ENCODE peak calls at places on chromosomes 7 and 10, in six cellular contexts. One of them, this sample, is unnamed.

GRCh38 chr10:83274088-83274487 is 865.2 kb upstream of the GHITM start:
- DNase-seq in adipocyte: peak; percentile 35
- DNase-seq in thoracic aorta: no peak
- DNase-seq in left ventricle myocardium inferior: no peak
- DNase-seq in small intestine: no peak
- DNase-seq in Peyer's patch: no peak
- DNase-seq in this sample: no peak

GRCh38 chr10:8444630-8445029 is 390.1 kb downstream of the GATA3 start:
- DNase-seq in Peyer's patch: peak; percentile 50
- DNase-seq in thoracic aorta: no peak
- DNase-seq in small intestine: no peak
- DNase-seq in adipocyte: no peak
- DNase-seq in left ventricle myocardium inferior: no peak
- DNase-seq in this sample: peak; percentile 7

GRCh38 chr7:100894860-100895700 is 608 bp downstream of the ACHE start:
- DNase-seq in Peyer's patch: peak; percentile 78
- DNase-seq in small intestine: peak; percentile 31
- DNase-seq in left ventricle myocardium inferior: peak; percentile 29
- DNase-seq in adipocyte: peak; percentile 78
- DNase-seq in thoracic aorta: no peak
- DNase-seq in this sample: no peak

GRCh38 chr7:33107136-33108066 is 1.8 kb downstream of the RP9 start:
- DNase-seq in adipocyte: peak; percentile 70
- DNase-seq in left ventricle myocardium inferior: no peak
- DNase-seq in thoracic aorta: no peak
- DNase-seq in small intestine: peak; percentile 35
- DNase-seq in Peyer's patch: peak; percentile 78
- DNase-seq in this sample: peak; percentile 66

GRCh38 chr10:113007343-113007771 is 57.3 kb downstream of the TCF7L2 start:
- DNase-seq in left ventricle myocardium inferior: no peak
- DNase-seq in Peyer's patch: no peak
- DNase-seq in adipocyte: no peak
- DNase-seq in small intestine: peak; percentile 71
- DNase-seq in thoracic aorta: no peak
- DNase-seq in this sample: no peak

GRCh38 chr10:12067336-12067735 is 1.4 kb upstream of the DHTKD1 start:
- DNase-seq in thoracic aorta: no peak
- DNase-seq in adipocyte: peak; percentile 14
- DNase-seq in left ventricle myocardium inferior: no peak
- DNase-seq in small intestine: no peak
- DNase-seq in Peyer's patch: no peak
- DNase-seq in this sample: peak; percentile 70

GRCh38 chr7:1848013-1848640 is 178.1 kb downstream of the ELFN1 start:
- DNase-seq in left ventricle myocardium inferior: peak; percentile 13
- DNase-seq in adipocyte: no peak
- DNase-seq in small intestine: no peak
- DNase-seq in thoracic aorta: no peak
- DNase-seq in Peyer's patch: no peak
- DNase-seq in this sample: no peak

GRCh38 chr7:92815412-92815811 is 21.0 kb downstream of the CDK6 start:
- DNase-seq in thoracic aorta: no peak
- DNase-seq in Peyer's patch: no peak
- DNase-seq in left ventricle myocardium inferior: no peak
- DNase-seq in small intestine: no peak
- DNase-seq in adipocyte: no peak
- DNase-seq in this sample: no peak

GRCh38 chr7:151682831-151683614 is 163.3 kb upstream of the RHEB start:
- DNase-seq in left ventricle myocardium inferior: no peak
- DNase-seq in adipocyte: no peak
- DNase-seq in small intestine: no peak
- DNase-seq in thoracic aorta: no peak
- DNase-seq in Peyer's patch: no peak
- DNase-seq in this sample: no peak

GRCh38 chr7:91264083-91264923 is at the start of gene FZD1:
- DNase-seq in left ventricle myocardium inferior: peak; percentile 96
- DNase-seq in thoracic aorta: peak; percentile 85
- DNase-seq in Peyer's patch: peak; percentile 95
- DNase-seq in adipocyte: peak; percentile 100
- DNase-seq in small intestine: peak; percentile 98
- DNase-seq in this sample: peak; percentile 98

GRCh38 chr10:12868229-12868628 is 133.3 kb downstream of the CCDC3 start:
- DNase-seq in adipocyte: no peak
- DNase-seq in Peyer's patch: no peak
- DNase-seq in thoracic aorta: no peak
- DNase-seq in left ventricle myocardium inferior: no peak
- DNase-seq in small intestine: no peak
- DNase-seq in this sample: no peak

GRCh38 chr10:30775779-30776591 is 146.4 kb upstream of the LYZL2 start:
- DNase-seq in adipocyte: peak; percentile 90
- DNase-seq in small intestine: no peak
- DNase-seq in thoracic aorta: no peak
- DNase-seq in left ventricle myocardium inferior: peak; percentile 44
- DNase-seq in Peyer's patch: no peak
- DNase-seq in this sample: peak; percentile 93

GRCh38 chr7:28239823-28240204 is 59.2 kb upstream of the JAZF1 start:
- DNase-seq in small intestine: no peak
- DNase-seq in Peyer's patch: no peak
- DNase-seq in left ventricle myocardium inferior: no peak
- DNase-seq in adipocyte: no peak
- DNase-seq in thoracic aorta: no peak
- DNase-seq in this sample: no peak

GRCh38 chr7:6375346-6376101 is 72.2 kb downstream of the DAGLB start:
- DNase-seq in small intestine: peak; percentile 48
- DNase-seq in adipocyte: peak; percentile 66
- DNase-seq in thoracic aorta: no peak
- DNase-seq in Peyer's patch: peak; percentile 54
- DNase-seq in left ventricle myocardium inferior: no peak
- DNase-seq in this sample: peak; percentile 57

GRCh38 chr10:119023553-119023868 is 6.0 kb upstream of the NANOS1 start:
- DNase-seq in adipocyte: no peak
- DNase-seq in small intestine: no peak
- DNase-seq in left ventricle myocardium inferior: no peak
- DNase-seq in Peyer's patch: no peak
- DNase-seq in thoracic aorta: no peak
- DNase-seq in this sample: no peak

GRCh38 chr7:113026941-113027340 is 59.7 kb downstream of the GPR85 start:
- DNase-seq in small intestine: no peak
- DNase-seq in adipocyte: peak; percentile 64
- DNase-seq in left ventricle myocardium inferior: no peak
- DNase-seq in thoracic aorta: no peak
- DNase-seq in Peyer's patch: no peak
- DNase-seq in this sample: peak; percentile 18

GRCh38 chr10:108797573-108797972 is 1125.7 kb downstream of the XPNPEP1 start:
- DNase-seq in Peyer's patch: no peak
- DNase-seq in thoracic aorta: no peak
- DNase-seq in small intestine: no peak
- DNase-seq in left ventricle myocardium inferior: no peak
- DNase-seq in adipocyte: no peak
- DNase-seq in this sample: no peak

GRCh38 chr10:8042864-8043568 is 11.5 kb upstream of the GATA3 start:
- DNase-seq in adipocyte: no peak
- DNase-seq in thoracic aorta: no peak
- DNase-seq in small intestine: no peak
- DNase-seq in left ventricle myocardium inferior: no peak
- DNase-seq in Peyer's patch: no peak
- DNase-seq in this sample: no peak

DNA sequence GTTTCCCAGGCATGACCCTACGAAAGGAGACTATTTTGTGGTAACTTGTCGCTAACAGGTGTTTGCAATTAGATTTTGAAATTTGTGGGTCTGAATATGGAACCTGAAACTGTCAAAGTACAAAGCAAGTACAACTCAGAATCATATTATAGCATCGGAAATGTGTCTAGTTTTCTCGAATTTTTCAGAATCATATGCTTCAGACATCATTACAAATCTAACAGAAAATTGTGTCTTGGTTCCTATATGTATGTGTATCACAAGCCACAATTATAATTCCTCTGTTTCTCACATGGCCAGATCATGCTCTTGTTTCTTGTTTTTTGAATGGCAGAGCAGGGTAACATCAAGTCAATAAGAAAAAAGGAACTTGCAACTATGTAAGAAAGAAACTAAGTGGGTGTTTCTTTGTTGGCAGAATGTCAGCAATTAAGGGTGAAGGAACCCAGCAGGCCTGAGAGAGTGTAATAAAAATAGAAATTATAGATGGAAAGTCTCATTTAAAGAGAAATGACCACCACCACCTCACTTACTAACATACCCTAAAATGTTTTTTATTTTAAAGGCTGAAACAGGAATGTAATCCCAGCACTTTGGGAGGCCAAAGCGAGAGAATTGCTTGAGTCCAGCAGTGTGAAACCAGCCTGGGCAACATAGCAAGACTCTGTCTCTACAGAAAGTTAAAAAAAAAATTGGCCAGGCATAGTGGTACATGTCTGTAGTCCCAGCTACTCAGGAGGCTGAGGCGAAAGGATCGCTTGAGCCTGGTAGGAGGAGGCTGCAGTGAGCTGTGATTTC is 51.3 kb downstream of the PRTFDC1 start:
- DNase-seq in thoracic aorta: no peak
- DNase-seq in Peyer's patch: no peak
- DNase-seq in small intestine: no peak
- DNase-seq in left ventricle myocardium inferior: no peak
- DNase-seq in adipocyte: peak; percentile 34
- DNase-seq in this sample: peak; percentile 59
- H3K4me3 ChIP-seq in thoracic aorta: no peak overlapping the region
- H3K4me3 ChIP-seq in Peyer's patch: no peak overlapping the region
- H3K4me3 ChIP-seq in small intestine: no peak overlapping the region
- H3K4me3 ChIP-seq in left ventricle myocardium inferior: no peak overlapping the region
- H3K4me3 ChIP-seq in adipocyte: peak overlapping the region; percentile 46
- H3K4me3 ChIP-seq in this sample: no peak overlapping the region

DNA sequence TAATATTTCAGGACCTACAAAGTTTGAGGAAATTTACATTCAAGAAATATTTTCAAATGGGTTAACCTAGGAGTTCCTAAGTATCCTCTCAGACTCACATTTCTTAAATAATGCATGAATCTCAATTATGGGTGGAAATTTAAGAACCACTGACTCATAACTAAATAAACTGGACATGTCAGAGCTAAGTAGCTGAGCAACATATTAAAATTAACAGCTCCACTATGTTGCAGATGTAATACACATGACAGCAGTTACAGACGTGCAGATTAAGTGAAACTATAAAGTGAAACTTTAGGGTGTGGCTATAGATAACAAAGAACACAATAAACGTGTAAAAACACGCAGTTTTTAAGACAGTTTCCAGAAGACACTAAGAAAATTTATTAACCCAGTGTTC is 25.5 kb downstream of the DNMBP start:
- DNase-seq in small intestine: peak; percentile 48
- DNase-seq in Peyer's patch: no peak
- DNase-seq in thoracic aorta: no peak
- DNase-seq in left ventricle myocardium inferior: no peak
- DNase-seq in adipocyte: peak; percentile 52
- DNase-seq in this sample: peak; percentile 65
- H3K4me3 ChIP-seq in small intestine: no peak overlapping the region
- H3K4me3 ChIP-seq in Peyer's patch: no peak overlapping the region
- H3K4me3 ChIP-seq in thoracic aorta: no peak overlapping the region
- H3K4me3 ChIP-seq in left ventricle myocardium inferior: peak overlapping the region; percentile 42
- H3K4me3 ChIP-seq in adipocyte: peak overlapping the region; percentile 54
- H3K4me3 ChIP-seq in this sample: peak overlapping the region; percentile 22

GRCh38 chr10:27504007-27504890 is at the start of gene RAB18:
- DNase-seq in left ventricle myocardium inferior: peak; percentile 98
- DNase-seq in adipocyte: peak; percentile 99
- DNase-seq in Peyer's patch: peak; percentile 99
- DNase-seq in small intestine: peak; percentile 99
- DNase-seq in thoracic aorta: peak; percentile 90
- DNase-seq in this sample: peak; percentile 99

GRCh38 chr10:27500886-27501285 is 3.2 kb upstream of the RAB18 start:
- DNase-seq in thoracic aorta: no peak
- DNase-seq in adipocyte: no peak
- DNase-seq in left ventricle myocardium inferior: no peak
- DNase-seq in Peyer's patch: no peak
- DNase-seq in small intestine: no peak
- DNase-seq in this sample: no peak

GRCh38 chr10:27503498-27504006 is 552 bp upstream of the RAB18 start:
- DNase-seq in small intestine: no peak
- DNase-seq in left ventricle myocardium inferior: no peak
- DNase-seq in adipocyte: no peak
- DNase-seq in Peyer's patch: no peak
- DNase-seq in thoracic aorta: no peak
- DNase-seq in this sample: no peak

GRCh38 chr10:27504897-27505457 is 873 bp downstream of the RAB18 start:
- DNase-seq in small intestine: peak; percentile 20
- DNase-seq in thoracic aorta: no peak
- DNase-seq in left ventricle myocardium inferior: no peak
- DNase-seq in Peyer's patch: no peak
- DNase-seq in adipocyte: peak; percentile 60
- DNase-seq in this sample: peak; percentile 39

GRCh38 chr10:27506280-27506679 is 2.2 kb downstream of the RAB18 start:
- DNase-seq in Peyer's patch: no peak
- DNase-seq in thoracic aorta: no peak
- DNase-seq in adipocyte: peak; percentile 24
- DNase-seq in small intestine: no peak
- DNase-seq in left ventricle myocardium inferior: no peak
- DNase-seq in this sample: no peak
- H3K4me3 ChIP-seq in Peyer's patch: no peak overlapping the region
- H3K4me3 ChIP-seq in thoracic aorta: no peak overlapping the region
- H3K4me3 ChIP-seq in adipocyte: peak overlapping the region; percentile 96
- H3K4me3 ChIP-seq in small intestine: no peak overlapping the region
- H3K4me3 ChIP-seq in left ventricle myocardium inferior: peak overlapping the region; percentile 89
- H3K4me3 ChIP-seq in this sample: peak overlapping the region; percentile 13

DNA sequence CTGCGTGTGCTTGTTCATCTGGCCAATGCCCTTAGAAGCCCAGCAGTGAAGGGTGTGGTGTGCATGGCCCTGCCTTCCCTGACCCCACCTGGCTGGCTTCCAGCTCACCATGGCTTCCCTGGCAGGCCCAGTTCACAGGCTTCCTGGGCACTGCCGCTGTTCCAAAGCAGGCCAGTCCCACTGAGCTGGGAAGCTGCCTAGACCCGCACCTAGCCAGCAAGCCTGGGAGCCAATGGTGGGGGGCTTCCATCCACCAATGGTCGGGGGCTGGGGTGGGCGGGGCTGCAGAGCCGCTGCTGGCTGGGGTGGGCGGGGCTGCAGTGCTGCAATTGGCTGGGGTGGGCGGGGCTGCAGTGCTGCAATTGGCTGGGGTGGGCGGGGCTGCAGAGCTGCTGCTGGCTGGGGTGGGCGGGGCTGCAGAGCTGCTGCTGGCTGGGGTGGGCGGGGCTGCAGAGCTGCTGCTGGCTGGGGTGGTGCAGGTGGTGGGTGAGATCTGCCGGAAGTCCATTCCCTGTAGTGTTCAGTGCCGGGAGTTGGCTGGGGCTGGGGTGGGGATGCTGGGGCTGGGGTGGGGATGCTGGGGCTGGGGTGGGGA is 12.4 kb downstream of the CALY start:
- DNase-seq in adipocyte: peak; percentile 64
- DNase-seq in Peyer's patch: peak; percentile 89
- DNase-seq in small intestine: peak; percentile 87
- DNase-seq in thoracic aorta: no peak
- DNase-seq in left ventricle myocardium inferior: peak; percentile 52
- DNase-seq in this sample: peak; percentile 49
- H3K4me3 ChIP-seq in adipocyte: no peak overlapping the region
- H3K4me3 ChIP-seq in Peyer's patch: peak overlapping the region; percentile 45
- H3K4me3 ChIP-seq in small intestine: peak overlapping the region; percentile 31
- H3K4me3 ChIP-seq in thoracic aorta: no peak overlapping the region
- H3K4me3 ChIP-seq in left ventricle myocardium inferior: peak overlapping the region; percentile 61
- H3K4me3 ChIP-seq in this sample: peak overlapping the region; percentile 33

GRCh38 chr7:64672414-64672813 is 6.5 kb downstream of the ZNF107 start:
- DNase-seq in left ventricle myocardium inferior: no peak
- DNase-seq in adipocyte: no peak
- DNase-seq in small intestine: no peak
- DNase-seq in Peyer's patch: peak; percentile 54
- DNase-seq in thoracic aorta: no peak
- DNase-seq in this sample: no peak

GRCh38 chr7:64665980-64666674 is at the start of gene ZNF107:
- DNase-seq in thoracic aorta: peak; percentile 67
- DNase-seq in small intestine: peak; percentile 93
- DNase-seq in adipocyte: peak; percentile 94
- DNase-seq in left ventricle myocardium inferior: peak; percentile 93
- DNase-seq in Peyer's patch: peak; percentile 97
- DNase-seq in this sample: peak; percentile 93

GRCh38 chr7:64667311-64667710 is 1.4 kb downstream of the ZNF107 start:
- DNase-seq in thoracic aorta: no peak
- DNase-seq in Peyer's patch: no peak
- DNase-seq in small intestine: no peak
- DNase-seq in left ventricle myocardium inferior: no peak
- DNase-seq in adipocyte: no peak
- DNase-seq in this sample: no peak
- H3K4me3 ChIP-seq in thoracic aorta: no peak overlapping the region
- H3K4me3 ChIP-seq in Peyer's patch: peak overlapping the region; percentile 0
- H3K4me3 ChIP-seq in small intestine: no peak overlapping the region
- H3K4me3 ChIP-seq in left ventricle myocardium inferior: no peak overlapping the region
- H3K4me3 ChIP-seq in adipocyte: no peak overlapping the region
- H3K4me3 ChIP-seq in this sample: peak overlapping the region; percentile 85

This sample was measured in fibroblast of the aortic adventitia.